ENCODE peak calls at places on chromosomes 12 and 14, in nine cellular contexts. One of them, this sample, is unnamed.
A peak's percentile ranks its signal among the peaks of the same experiment; 100 is the strongest.

GRCh38 chr14:69980457-69981414 is 101.5 kb downstream of the SMOC1 start:
- DNase-seq in adrenal gland: no peak
- DNase-seq in memory B cell: no peak
- DNase-seq in anterior cingulate cortex: no peak
- DNase-seq in T47D: no peak
- DNase-seq in OCI-LY7: no peak
- DNase-seq in AG09309: no peak
- DNase-seq in WTC11: no peak
- DNase-seq in activated CD4-positive, alpha-beta memory T cell treated with anti-CD3 and anti-CD28 coated beads for 36 hours: no peak
- DNase-seq in this sample: no peak

GRCh38 chr12:42090899-42091298 is 53.8 kb downstream of the GXYLT1 start:
- DNase-seq in AG09309: peak; percentile 23
- DNase-seq in anterior cingulate cortex: no peak
- DNase-seq in OCI-LY7: no peak
- DNase-seq in T47D: no peak
- DNase-seq in activated CD4-positive, alpha-beta memory T cell treated with anti-CD3 and anti-CD28 coated beads for 36 hours: no peak
- DNase-seq in WTC11: no peak
- DNase-seq in adrenal gland: no peak
- DNase-seq in memory B cell: no peak
- DNase-seq in this sample: no peak

GRCh38 chr12:15978431-15978950 is 67.4 kb downstream of the DERA start:
- DNase-seq in T47D: no peak
- DNase-seq in AG09309: no peak
- DNase-seq in OCI-LY7: no peak
- DNase-seq in memory B cell: no peak
- DNase-seq in anterior cingulate cortex: no peak
- DNase-seq in WTC11: no peak
- DNase-seq in activated CD4-positive, alpha-beta memory T cell treated with anti-CD3 and anti-CD28 coated beads for 36 hours: no peak
- DNase-seq in adrenal gland: no peak
- DNase-seq in this sample: no peak

GRCh38 chr12:72432037-72432604 is 160.0 kb downstream of the TRHDE start:
- DNase-seq in WTC11: no peak
- DNase-seq in OCI-LY7: no peak
- DNase-seq in adrenal gland: no peak
- DNase-seq in T47D: no peak
- DNase-seq in activated CD4-positive, alpha-beta memory T cell treated with anti-CD3 and anti-CD28 coated beads for 36 hours: no peak
- DNase-seq in anterior cingulate cortex: no peak
- DNase-seq in memory B cell: no peak
- DNase-seq in AG09309: no peak
- DNase-seq in this sample: no peak

GRCh38 chr12:53173085-53173715 is 7.3 kb upstream of the ZNF740 start:
- DNase-seq in OCI-LY7: no peak
- DNase-seq in anterior cingulate cortex: no peak
- DNase-seq in WTC11: no peak
- DNase-seq in activated CD4-positive, alpha-beta memory T cell treated with anti-CD3 and anti-CD28 coated beads for 36 hours: no peak
- DNase-seq in adrenal gland: peak; percentile 41
- DNase-seq in T47D: no peak
- DNase-seq in AG09309: no peak
- DNase-seq in memory B cell: no peak
- DNase-seq in this sample: no peak

GRCh38 chr14:102481371-102481770 is 28.2 kb downstream of the ANKRD9 start:
- DNase-seq in adrenal gland: no peak
- DNase-seq in anterior cingulate cortex: no peak
- DNase-seq in memory B cell: no peak
- DNase-seq in WTC11: no peak
- DNase-seq in activated CD4-positive, alpha-beta memory T cell treated with anti-CD3 and anti-CD28 coated beads for 36 hours: no peak
- DNase-seq in T47D: no peak
- DNase-seq in AG09309: no peak
- DNase-seq in OCI-LY7: no peak
- DNase-seq in this sample: no peak

GRCh38 chr12:114741940-114742339 is 58.0 kb upstream of the TBX3 start:
- DNase-seq in AG09309: no peak
- DNase-seq in activated CD4-positive, alpha-beta memory T cell treated with anti-CD3 and anti-CD28 coated beads for 36 hours: no peak
- DNase-seq in adrenal gland: no peak
- DNase-seq in OCI-LY7: no peak
- DNase-seq in T47D: no peak
- DNase-seq in memory B cell: no peak
- DNase-seq in WTC11: no peak
- DNase-seq in anterior cingulate cortex: no peak
- DNase-seq in this sample: no peak

GRCh38 chr12:64193045-64193444 is 29.1 kb downstream of the KICS2 start:
- DNase-seq in AG09309: no peak
- DNase-seq in memory B cell: no peak
- DNase-seq in OCI-LY7: no peak
- DNase-seq in anterior cingulate cortex: no peak
- DNase-seq in adrenal gland: no peak
- DNase-seq in activated CD4-positive, alpha-beta memory T cell treated with anti-CD3 and anti-CD28 coated beads for 36 hours: no peak
- DNase-seq in WTC11: no peak
- DNase-seq in T47D: no peak
- DNase-seq in this sample: peak; percentile 15

GRCh38 chr12:22312336-22312735 is 22.2 kb downstream of the ST8SIA1 start:
- DNase-seq in adrenal gland: no peak
- DNase-seq in T47D: no peak
- DNase-seq in AG09309: no peak
- DNase-seq in OCI-LY7: no peak
- DNase-seq in WTC11: no peak
- DNase-seq in anterior cingulate cortex: no peak
- DNase-seq in memory B cell: no peak
- DNase-seq in activated CD4-positive, alpha-beta memory T cell treated with anti-CD3 and anti-CD28 coated beads for 36 hours: no peak
- DNase-seq in this sample: no peak

GRCh38 chr12:122537021-122537420 is 10.0 kb downstream of the KNTC1 start:
- DNase-seq in AG09309: no peak
- DNase-seq in memory B cell: no peak
- DNase-seq in adrenal gland: no peak
- DNase-seq in OCI-LY7: no peak
- DNase-seq in WTC11: no peak
- DNase-seq in T47D: no peak
- DNase-seq in anterior cingulate cortex: no peak
- DNase-seq in activated CD4-positive, alpha-beta memory T cell treated with anti-CD3 and anti-CD28 coated beads for 36 hours: no peak
- DNase-seq in this sample: no peak

GRCh38 chr14:76078501-76078900 is 73.2 kb upstream of the GPATCH2L start:
- DNase-seq in memory B cell: no peak
- DNase-seq in AG09309: no peak
- DNase-seq in WTC11: no peak
- DNase-seq in anterior cingulate cortex: no peak
- DNase-seq in T47D: no peak
- DNase-seq in adrenal gland: no peak
- DNase-seq in OCI-LY7: no peak
- DNase-seq in activated CD4-positive, alpha-beta memory T cell treated with anti-CD3 and anti-CD28 coated beads for 36 hours: no peak
- DNase-seq in this sample: no peak

GRCh38 chr12:33277386-33277785 is 162.2 kb downstream of the SYT10 start:
- DNase-seq in AG09309: no peak
- DNase-seq in anterior cingulate cortex: no peak
- DNase-seq in WTC11: no peak
- DNase-seq in adrenal gland: no peak
- DNase-seq in memory B cell: no peak
- DNase-seq in OCI-LY7: no peak
- DNase-seq in T47D: no peak
- DNase-seq in activated CD4-positive, alpha-beta memory T cell treated with anti-CD3 and anti-CD28 coated beads for 36 hours: no peak
- DNase-seq in this sample: no peak